ENCODE peak calls at places on chromosomes 4 and X, in four cellular contexts. H is psoas muscle, R is HEK293T, C is KG1. D is an unnamed sample.
A peak's percentile ranks its signal among the peaks of the same experiment; 100 is the strongest.

GRCh38 chrX:25531096-25531495 is 515.3 kb upstream of the ARX start:
- DNase-seq in H (no peak), R (no peak), C (no peak), D (no peak)

GRCh38 chr4:45554423-45554822 is 569.4 kb downstream of the GABRG1 start:
- DNase-seq in H (no peak), R (no peak), C (no peak), D (no peak)

GRCh38 chr4:146520894-146521542 is 722 bp downstream of the SLC10A7 start:
- DNase-seq in H (no peak), R (peak; percentile 37), C (no peak), D (no peak)

GRCh38 chr4:38930199-38930598 is 62.6 kb downstream of the FAM114A1 start:
- DNase-seq in H (no peak), R (no peak), C (no peak), D (no peak)

GRCh38 chrX:44152867-44153266 is 179.7 kb upstream of the NDP start:
- DNase-seq in H (no peak), R (no peak), C (no peak), D (no peak)

GRCh38 chr4:107579099-107579498 is 140.9 kb downstream of the PAPSS1 start:
- DNase-seq in H (no peak), R (no peak), C (no peak), D (no peak)

GRCh38 chr4:10085828-10086505 is 30.6 kb downstream of the WDR1 start:
- DNase-seq in H (peak; percentile 39), R (no peak), C (no peak), D (no peak)

GRCh38 chrX:36019164-36019563 is 99.6 kb downstream of the CFAP47 start:
- DNase-seq in H (no peak), R (no peak), C (no peak), D (no peak)

GRCh38 chr4:146343199-146343598 is 128.9 kb downstream of the REELD1 start:
- DNase-seq in H (no peak), R (no peak), C (no peak), D (no peak)

GRCh38 chr4:10117424-10118354 is 1.1 kb upstream of the WDR1 start:
- DNase-seq in H (no peak), R (no peak), C (peak; percentile 45), D (no peak)

GRCh38 chrX:94058728-94059382 is 384.8 kb downstream of the FAM133A start:
- DNase-seq in H (no peak), R (peak; percentile 37), C (no peak), D (no peak)

GRCh38 chr4:78213218-78213617 is 156.1 kb downstream of the FRAS1 start:
- DNase-seq in H (no peak), R (no peak), C (no peak), D (no peak)

GRCh38 chr4:180636696-180637095 is 1606.5 kb upstream of the TENM3 start:
- DNase-seq in H (no peak), R (no peak), C (no peak), D (no peak)

GRCh38 chr4:130288576-130288975 is 1192.6 kb downstream of the C4orf33 start:
- DNase-seq in H (no peak), R (no peak), C (no peak), D (no peak)

GRCh38 chr4:98374643-98375042 is 113.5 kb downstream of the RAP1GDS1 start:
- DNase-seq in H (peak; percentile 43), R (no peak), C (no peak), D (peak; percentile 17)

GRCh38 chr4:154720618-154721267 is 23.1 kb upstream of the LRAT start:
- DNase-seq in H (no peak), R (no peak), C (no peak), D (no peak)

GRCh38 chrX:65127804-65128203 is 151.6 kb upstream of the ZC4H2 start:
- DNase-seq in H (no peak), R (no peak), C (peak; percentile 7), D (no peak)

GRCh38 chr4:168150651-168151050 is 58.3 kb downstream of the ANXA10 start:
- DNase-seq in H (no peak), R (no peak), C (no peak), D (no peak)

GRCh38 chr4:8264106-8264505 is 5.4 kb upstream of the HTRA3 start:
- DNase-seq in H (no peak), R (no peak), C (no peak), D (no peak)

GRCh38 chr4:38046735-38047487 is 86.7 kb downstream of the PTTG2 start:
- DNase-seq in H (no peak), R (no peak), C (no peak), D (no peak)

GRCh38 chr4:4981427-4981826 is 37.8 kb downstream of the CYTL1 start:
- DNase-seq in H (no peak), R (no peak), C (no peak), D (no peak)

GRCh38 chrX:138519296-138519695 is 192.2 kb downstream of the FGF13 start:
- DNase-seq in H (no peak), R (no peak), C (no peak), D (no peak)

GRCh38 chr4:150867148-150867547 is 147.9 kb downstream of the LRBA start:
- DNase-seq in H (no peak), R (peak; percentile 50), C (peak; percentile 29), D (no peak)

GRCh38 chr4:88696620-88697019 is 1.0 kb downstream of the NAP1L5 start:
- DNase-seq in H (no peak), R (no peak), C (no peak), D (no peak)

GRCh38 chrX:41621236-41621651 is 67.5 kb upstream of the GPR34 start:
- DNase-seq in H (no peak), R (peak; percentile 15), C (no peak), D (no peak)

GRCh38 chrX:16666541-16666940 is 16.6 kb downstream of the S100G start:
- DNase-seq in H (no peak), R (no peak), C (no peak), D (no peak)

GRCh38 chr4:75249739-75250138 is 264.5 kb downstream of the RCHY1 start:
- DNase-seq in H (no peak), R (no peak), C (no peak), D (no peak)

GRCh38 chrX:81202413-81202794 is 502 bp downstream of the SH3BGRL start:
- DNase-seq in H (no peak), R (no peak), C (no peak), D (no peak)

GRCh38 chrX:130552444-130553073 is 150.8 kb downstream of the RBMX2 start:
- DNase-seq in H (no peak), R (no peak), C (no peak), D (no peak)

GRCh38 chrX:19672211-19672814 is 157.0 kb upstream of the MAP3K15 start:
- DNase-seq in H (no peak), R (no peak), C (no peak), D (no peak)

GRCh38 chr4:111404673-111405072 is 740.6 kb upstream of the FAM241A start:
- DNase-seq in H (no peak), R (no peak), C (no peak), D (no peak)

GRCh38 chrX:103628386-103629290 is at the start of gene TCEAL1:
- DNase-seq in H (peak; percentile 81), R (peak; percentile 65), C (peak; percentile 30), D (peak; percentile 47)

GRCh38 chr4:63786181-63786580 is 623.1 kb downstream of the TECRL start:
- DNase-seq in H (no peak), R (no peak), C (no peak), D (no peak)

GRCh38 chr4:120536884-120537283 is 385.6 kb downstream of the PRDM5 start:
- DNase-seq in H (no peak), R (no peak), C (no peak), D (no peak)

GRCh38 chr4:115113382-115114106 is at the start of gene NDST4:
- DNase-seq in H (no peak), R (peak; percentile 47), C (no peak), D (no peak)

D was measured in left ventricle myocardium inferior.